ENCODE peak calls at places on chromosomes 3 and 15, in six cellular contexts. Y is sigmoid colon, W is left ventricle myocardium inferior, F is upper lobe of left lung, S is IMR-90, H is tibial nerve. C is an unnamed sample. For H3K27me3 and H3K36me3, the result is how much of the 10 kb centered on the place peaks cover.

GRCh38 chr3:195727596-195728195 is 6.9 kb downstream of the MUC20 start:
- DNase-seq in Y (peak), W (no peak), F (no peak), S (no peak), H (no peak), C (no peak)

GRCh38 chr3:9901967-9902366 is 681 bp upstream of the IL17RE start:
- DNase-seq in Y (no peak), W (no peak), F (no peak), S (no peak), H (no peak), C (no peak)

GRCh38 chr15:28897861-28898608 is 12.3 kb downstream of the APBA2 start:
- DNase-seq in Y (no peak), W (no peak), F (no peak), S (no peak), H (no peak), C (no peak)

GRCh38 chr15:28896944-28897343 is 11.2 kb downstream of the APBA2 start:
- DNase-seq in Y (no peak), W (no peak), F (no peak), S (peak), H (no peak), C (no peak)

GRCh38 chr15:31974855-31975421 is 55.4 kb upstream of the CHRNA7 start:
- DNase-seq in Y (no peak), W (no peak), F (no peak), S (peak), H (no peak), C (no peak)

GRCh38 chr3:121916189-121916588 is 22.0 kb downstream of the SLC15A2 start:
- DNase-seq in Y (no peak), W (no peak), F (no peak), S (no peak), H (no peak), C (no peak)

GRCh38 chr15:29812384-29812694 is 9.9 kb downstream of the TJP1 start:
- DNase-seq in Y (no peak), W (no peak), F (no peak), S (peak), H (no peak), C (no peak)

GRCh38 chr3:194572131-194572789 is 61.0 kb downstream of the TMEM44 start:
- DNase-seq in Y (peak), W (peak), F (peak), S (peak), H (peak), C (no peak)

GRCh38 chr3:170714151-170714550 is 128.3 kb upstream of the SLC7A14 start:
- DNase-seq in Y (no peak), W (no peak), F (no peak), S (peak), H (no peak), C (no peak)

GRCh38 chr15:72591361-72591760 is 63.1 kb upstream of the GOLGA6B start:
- DNase-seq in Y (no peak), W (no peak), F (no peak), S (peak), H (no peak), C (no peak)

GRCh38 chr3:61530355-61530754 is 31.0 kb upstream of the PTPRG start:
- DNase-seq in Y (no peak), W (no peak), F (no peak), S (peak), H (no peak), C (no peak)

GRCh38 chr3:12753275-12754028 is 5.6 kb downstream of the TMEM40 start:
- DNase-seq in Y (no peak), W (no peak), F (no peak), S (no peak), H (no peak), C (no peak)

GRCh38 chr15:31236184-31237041 is 90.2 kb upstream of the KLF13 start:
- DNase-seq in Y (peak), W (peak), F (peak), S (peak), H (peak), C (peak)

GRCh38 chr3:12918231-12918630 is 76.9 kb upstream of the RPL32 start:
- DNase-seq in Y (no peak), W (no peak), F (no peak), S (no peak), H (no peak), C (no peak)

GRCh38 chr3:13706886-13707285 is 158.0 kb downstream of the FBLN2 start:
- DNase-seq in Y (peak), W (no peak), F (peak), S (no peak), H (no peak), C (no peak)

GRCh38 chr3:29914861-29915524 is 634.1 kb downstream of the RBMS3 start:
- DNase-seq in Y (no peak), W (no peak), F (no peak), S (peak), H (no peak), C (no peak)

GRCh38 chr3:41196499-41197410 is 2.5 kb upstream of the CTNNB1 start:
- DNase-seq in Y (no peak), W (no peak), F (no peak), S (no peak), H (no peak), C (no peak)

GRCh38 chr3:14363976-14364375 is 38.4 kb upstream of the SLC6A6 start:
- DNase-seq in Y (no peak), W (no peak), F (no peak), S (peak), H (no peak), C (no peak)

GRCh38 chr15:78709263-78709882 is 68.4 kb upstream of the CHRNB4 start:
- DNase-seq in Y (peak), W (peak), F (peak), S (peak), H (peak), C (peak)

GRCh38 chr3:78497692-78498091 is 1270.1 kb downstream of the ROBO1 start:
- DNase-seq in Y (no peak), W (no peak), F (no peak), S (no peak), H (no peak), C (no peak)

GRCh38 chr15:39597751-39598185 is 16.9 kb downstream of the THBS1 start:
- DNase-seq in Y (no peak), W (no peak), F (no peak), S (peak), H (no peak), C (no peak)

GRCh38 chr15:57582080-57582479 is 9.6 kb upstream of the MYZAP start:
- DNase-seq in Y (no peak), W (no peak), F (no peak), S (no peak), H (no peak), C (no peak)

GRCh38 chr3:141815667-141816066 is 52.5 kb downstream of the GRK7 start:
- DNase-seq in Y (no peak), W (no peak), F (no peak), S (no peak), H (no peak), C (no peak)

GRCh38 chr3:148992027-148992634 is 791 bp downstream of the GYG1 start:
- DNase-seq in Y (peak), W (peak), F (peak), S (no peak), H (no peak), C (peak)

GRCh38 chr3:113747719-113748046 is 848 bp downstream of the ATP6V1A start:
- DNase-seq in Y (no peak), W (no peak), F (no peak), S (no peak), H (no peak), C (no peak)

GRCh38 chr3:122921791-122922651 is 105.5 kb downstream of the SEMA5B start:
- DNase-seq in Y (peak), W (no peak), F (peak), S (no peak), H (no peak), C (peak)

GRCh38 chr3:14523792-14524191 is 16.4 kb downstream of the GRIP2 start:
- DNase-seq in Y (peak), W (no peak), F (no peak), S (peak), H (no peak), C (no peak)

GRCh38 chr3:183148056-183148455 is 14.5 kb downstream of the LAMP3 start:
- DNase-seq in Y (no peak), W (no peak), F (no peak), S (peak), H (no peak), C (no peak)

GRCh38 chr3:155065537-155065936 is 14.6 kb upstream of the MME start:
- DNase-seq in Y (no peak), W (no peak), F (peak), S (peak), H (no peak), C (no peak)

GRCh38 chr3:55329849-55330248 is 157.3 kb downstream of the WNT5A start:
- DNase-seq in Y (no peak), W (no peak), F (peak), S (peak), H (no peak), C (no peak)

GRCh38 chr15:80861776-80862175 is 82.6 kb downstream of the CEMIP start:
- DNase-seq in Y (peak), W (peak), F (no peak), S (peak), H (no peak), C (no peak)

GRCh38 chr15:71572452-71573053 is 237.8 kb upstream of the NR2E3 start:
- DNase-seq in Y (no peak), W (no peak), F (peak), S (no peak), H (no peak), C (no peak)

GRCh38 chr3:8094415-8094814 is 407.2 kb upstream of the LMCD1 start:
- DNase-seq in Y (no peak), W (no peak), F (no peak), S (no peak), H (no peak), C (no peak)

GRCh38 chr3:8097690-8098089 is 403.9 kb upstream of the LMCD1 start:
- DNase-seq in Y (no peak), W (no peak), F (no peak), S (no peak), H (no peak), C (no peak)

DNA sequence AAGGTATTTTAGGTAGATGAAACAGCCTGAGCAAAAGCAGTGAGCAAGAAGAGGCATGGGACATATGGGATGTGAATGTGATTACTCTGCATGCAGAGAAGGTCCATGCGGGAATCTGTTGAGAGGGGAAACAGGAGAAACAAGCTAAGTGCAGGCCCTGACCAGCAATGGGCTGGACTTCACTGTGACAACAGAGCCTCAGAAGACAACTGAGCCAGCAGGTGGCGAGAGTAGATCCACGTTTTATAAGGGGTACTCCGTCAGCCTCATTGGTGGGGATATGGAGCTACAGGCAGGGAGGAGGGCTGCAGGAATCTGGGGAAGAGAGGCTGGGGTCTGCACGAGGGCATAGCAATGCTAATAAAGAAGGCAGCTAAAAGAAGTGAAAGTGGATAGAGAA is 405.9 kb upstream of the LMCD1 start:
- DNase-seq in Y (no peak), W (no peak), F (no peak), S (no peak), H (no peak), C (no peak)
- TF ChIP-seq CTCF in Y (no peak), W (no peak), F (no peak), S (no peak), H (no peak), C (no peak)

GRCh38 chr3:181699171-181699903 is 12.4 kb upstream of the SOX2 start:
- DNase-seq in Y (no peak), W (no peak), F (no peak), S (no peak), H (no peak), C (no peak)
- H3K27me3 ChIP-seq in Y (half or more), W (half or more), F (under half), S (under half), H (half or more), C (under half)

GRCh38 chr3:16917256-16917935 is 32.6 kb downstream of the PLCL2 start:
- DNase-seq in Y (no peak), W (no peak), F (no peak), S (peak), H (no peak), C (no peak)

GRCh38 chr3:16918683-16919025 is 33.9 kb downstream of the PLCL2 start:
- DNase-seq in Y (no peak), W (no peak), F (no peak), S (no peak), H (no peak), C (no peak)

GRCh38 chr3:16916840-16917239 is 32.1 kb downstream of the PLCL2 start:
- DNase-seq in Y (no peak), W (no peak), F (no peak), S (no peak), H (no peak), C (no peak)

GRCh38 chr3:16913264-16913580 is 28.5 kb downstream of the PLCL2 start:
- DNase-seq in Y (no peak), W (no peak), F (no peak), S (no peak), H (no peak), C (no peak)

GRCh38 chr3:16917980-16918682 is 33.4 kb downstream of the PLCL2 start:
- DNase-seq in Y (no peak), W (no peak), F (no peak), S (no peak), H (no peak), C (no peak)
- H3K36me3 ChIP-seq in Y (under half), W (under half), F (under half), S (under half), H (under half), C (under half)

GRCh38 chr15:69723404-69724097 is 270.9 kb downstream of the RPLP1 start:
- DNase-seq in Y (peak), W (peak), F (no peak), S (no peak), H (no peak), C (no peak)
- TF ChIP-seq CTCF in Y (no peak), W (no peak), F (no peak), S (no peak), H (no peak), C (peak)

GRCh38 chr15:81954158-81954783 is 91.5 kb downstream of the MEX3B start:
- DNase-seq in Y (no peak), W (no peak), F (no peak), S (no peak), H (no peak), C (no peak)
- H3K27me3 ChIP-seq in Y (under half), W (under half), F (under half), S (under half), H (under half), C (under half)

GRCh38 chr15:67196222-67196621 is 58.2 kb downstream of the AAGAB start:
- DNase-seq in Y (no peak), W (no peak), F (no peak), S (peak), H (no peak), C (no peak)

GRCh38 chr15:67198157-67198754 is 56.2 kb downstream of the AAGAB start:
- DNase-seq in Y (no peak), W (no peak), F (no peak), S (no peak), H (no peak), C (no peak)

GRCh38 chr15:67195305-67195704 is 59.2 kb downstream of the AAGAB start:
- DNase-seq in Y (no peak), W (no peak), F (no peak), S (no peak), H (no peak), C (no peak)

GRCh38 chr15:67197364-67197695 is 57.1 kb downstream of the AAGAB start:
- DNase-seq in Y (no peak), W (no peak), F (no peak), S (no peak), H (no peak), C (no peak)

DNA sequence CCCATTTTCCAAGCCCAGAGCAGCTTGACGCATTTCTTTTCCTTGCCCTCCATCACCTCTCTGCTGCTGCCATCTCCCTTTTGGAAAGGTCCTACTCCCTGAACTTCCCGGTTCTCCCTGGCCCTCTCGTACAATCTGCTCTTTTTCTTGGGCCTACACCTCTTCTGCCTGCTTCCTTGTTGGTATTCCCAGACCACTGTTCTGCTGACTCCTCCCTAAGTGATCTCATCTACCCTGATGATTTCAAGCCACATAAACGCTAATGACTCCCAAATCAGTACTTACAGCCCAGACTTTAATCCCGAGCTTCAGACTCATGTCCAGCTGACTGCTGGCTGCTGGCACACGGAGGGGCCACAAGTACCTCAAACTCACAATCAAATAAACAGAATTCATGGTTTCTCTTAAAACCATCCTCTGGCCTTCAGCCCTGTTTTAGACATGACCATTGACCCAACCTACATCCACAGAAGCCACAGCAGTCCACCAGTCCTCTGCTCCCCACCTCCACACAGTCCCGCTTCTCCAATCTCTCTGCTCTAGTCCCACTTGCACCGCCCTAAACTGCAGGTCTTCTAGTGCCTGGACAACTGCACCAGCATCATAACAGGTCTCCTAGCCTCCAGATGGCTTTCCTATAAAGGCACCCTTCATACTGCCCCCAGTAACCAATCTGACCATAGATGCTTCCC is 57.6 kb downstream of the AAGAB start:
- DNase-seq in Y (no peak), W (no peak), F (no peak), S (peak), H (no peak), C (no peak)
- H3K36me3 ChIP-seq in Y (under half), W (under half), F (under half), S (under half), H (under half), C (under half)

GRCh38 chr3:143348486-143349327 is 229.1 kb downstream of the CHST2 start:
- DNase-seq in Y (no peak), W (no peak), F (no peak), S (no peak), H (no peak), C (peak)
- TF ChIP-seq CTCF in Y (no peak), W (peak), F (no peak), S (no peak), H (no peak), C (peak)

DNA sequence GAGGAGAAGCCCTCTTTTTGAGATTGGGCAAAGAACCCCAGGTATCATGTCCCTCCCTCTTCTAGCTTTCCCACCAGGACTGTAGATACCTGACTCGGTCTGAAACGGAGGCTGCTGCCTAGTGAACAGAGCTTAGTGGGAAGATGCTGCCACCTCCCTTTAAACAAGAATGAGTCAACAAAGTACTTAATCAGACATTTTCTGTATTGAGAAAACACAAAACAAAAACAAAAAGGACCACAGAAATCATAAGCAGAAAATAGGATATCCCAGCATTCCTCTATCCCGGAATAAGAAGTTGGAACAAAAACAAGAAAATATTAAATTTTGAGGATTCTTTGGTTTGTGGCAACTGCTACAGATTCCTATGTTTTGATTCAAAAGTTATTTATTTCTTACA is 51.7 kb upstream of the COL8A1 start:
- DNase-seq in Y (no peak), W (no peak), F (no peak), S (no peak), H (no peak), C (no peak)
- H3K27me3 ChIP-seq in Y (under half), W (under half), F (under half), S (under half), H (under half), C (under half)

DNA sequence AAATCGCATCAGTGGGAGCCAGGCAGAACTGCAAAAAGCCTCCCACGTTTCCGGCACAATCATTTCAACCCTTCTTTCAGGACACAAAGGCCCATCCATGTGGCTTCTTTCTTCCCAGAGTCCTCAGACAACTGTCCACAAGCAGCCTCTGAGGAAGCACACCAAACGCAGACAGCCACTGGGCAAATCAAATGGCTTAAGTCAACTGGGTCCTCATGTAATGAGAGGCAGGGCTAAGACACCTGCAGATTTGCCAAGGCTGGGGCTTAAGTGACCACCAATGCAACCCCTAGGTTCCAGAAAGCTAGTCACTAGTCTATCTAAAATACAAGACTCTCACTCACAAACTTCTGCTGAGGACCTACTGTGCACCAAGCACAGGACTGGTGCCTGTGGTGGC is 8.0 kb downstream of the OSBPL10 start:
- DNase-seq in Y (no peak), W (no peak), F (no peak), S (no peak), H (no peak), C (no peak)
- H3K36me3 ChIP-seq in Y (under half), W (under half), F (under half), S (under half), H (under half), C (under half)

GRCh38 chr3:83946045-83946444 is 1012.7 kb upstream of the CADM2 start:
- DNase-seq in Y (no peak), W (no peak), F (no peak), S (no peak), H (no peak), C (no peak)

GRCh38 chr3:83941990-83942710 is 1016.6 kb upstream of the CADM2 start:
- DNase-seq in Y (no peak), W (no peak), F (no peak), S (no peak), H (no peak), C (no peak)

GRCh38 chr3:83946554-83946953 is 1012.2 kb upstream of the CADM2 start:
- DNase-seq in Y (no peak), W (no peak), F (no peak), S (no peak), H (no peak), C (no peak)
- TF ChIP-seq CTCF in Y (no peak), W (peak), F (no peak), S (no peak), H (no peak), C (no peak)